ENCODE peak calls at places on chromosomes 6 and 20, in ten cellular contexts. I is tibial nerve, V is GM12864, J is upper lobe of right lung, Z is psoas muscle, A is fibroblast of lung, R is left ventricle myocardium inferior, M is pancreas, S is transverse colon, F is choroid plexus epithelial cell. G is an unnamed sample.

GRCh38 chr6:169792306-169793015 is 41.0 kb downstream of the ERMARD start:
- DNase-seq in A (no peak), V (no peak), R (no peak), Z (no peak), S (no peak), I (no peak), M (no peak), J (peak; percentile 48), F (no peak), G (no peak)

GRCh38 chr6:163113358-163113962 is 301.1 kb upstream of the QKI start:
- DNase-seq in J (no peak), S (no peak), A (no peak), V (no peak), Z (no peak), F (no peak), I (no peak), R (no peak), M (no peak), G (peak; percentile 1)

GRCh38 chr6:132084811-132085509 is 133.8 kb upstream of the CCN2 start:
- DNase-seq in V (peak; percentile 12), R (no peak), Z (no peak), F (peak; percentile 97), I (no peak), M (no peak), A (peak; percentile 99), J (no peak), S (no peak), G (peak; percentile 81)

GRCh38 chr6:166671434-166672061 is 44.5 kb upstream of the RPS6KA2 start:
- DNase-seq in A (peak; percentile 40), S (no peak), M (no peak), I (no peak), R (no peak), F (peak; percentile 17), J (peak; percentile 21), Z (no peak), V (no peak), G (peak; percentile 32)

GRCh38 chr20:37481610-37482009 is 39.4 kb upstream of the NNAT start:
- DNase-seq in R (no peak), Z (no peak), J (no peak), V (no peak), F (no peak), S (no peak), A (no peak), I (no peak), M (no peak), G (no peak)

GRCh38 chr6:161727063-161727462 is 453.2 kb upstream of the AGPAT4 start:
- DNase-seq in M (no peak), Z (no peak), I (no peak), V (no peak), R (no peak), A (no peak), J (no peak), F (no peak), S (no peak), G (no peak)

GRCh38 chr6:22071655-22072054 is 225.2 kb downstream of the PRL start:
- DNase-seq in Z (no peak), V (no peak), A (peak; percentile 50), F (peak; percentile 73), J (no peak), R (peak; percentile 25), S (no peak), M (no peak), I (no peak), G (peak; percentile 40)

GRCh38 chr20:50548396-50548795 is 38.2 kb downstream of the PTPN1 start:
- DNase-seq in F (no peak), V (no peak), R (no peak), I (no peak), J (no peak), Z (no peak), S (peak; percentile 44), A (no peak), M (no peak), G (no peak)

GRCh38 chr20:40719330-40719729 is 30.3 kb upstream of the MAFB start:
- DNase-seq in V (no peak), Z (no peak), I (peak; percentile 16), R (no peak), A (no peak), J (no peak), S (no peak), F (no peak), M (no peak), G (no peak)

GRCh38 chr6:140806431-140806830 is 1326.3 kb upstream of the GJE1 start:
- DNase-seq in F (no peak), Z (no peak), S (no peak), J (no peak), I (no peak), A (peak; percentile 25), M (no peak), V (no peak), R (no peak), G (no peak)

GRCh38 chr6:117440558-117441525 is 15.1 kb upstream of the ROS1 start:
- DNase-seq in Z (no peak), R (no peak), A (peak; percentile 99), M (no peak), J (no peak), I (no peak), V (no peak), S (no peak), F (peak; percentile 84), G (peak; percentile 99)

GRCh38 chr6:144351338-144351737 is 66.2 kb downstream of the UTRN start:
- DNase-seq in R (no peak), S (no peak), V (no peak), A (no peak), M (no peak), F (no peak), Z (no peak), J (no peak), I (no peak), G (no peak)

GRCh38 chr6:144349690-144350132 is 64.6 kb downstream of the UTRN start:
- DNase-seq in J (no peak), V (no peak), F (peak; percentile 67), R (no peak), I (no peak), A (peak; percentile 87), S (no peak), M (no peak), Z (no peak), G (peak; percentile 64)

GRCh38 chr6:144351741-144352140 is 66.6 kb downstream of the UTRN start:
- DNase-seq in I (no peak), A (peak; percentile 67), M (no peak), R (no peak), Z (no peak), F (peak; percentile 30), J (no peak), V (no peak), S (no peak), G (peak; percentile 33)

GRCh38 chr6:144352310-144352709 is 67.2 kb downstream of the UTRN start:
- DNase-seq in J (no peak), I (no peak), M (no peak), F (peak; percentile 42), V (no peak), Z (no peak), S (no peak), A (no peak), R (no peak), G (peak; percentile 27)

GRCh38 chr6:144350176-144350575 is 65.0 kb downstream of the UTRN start:
- DNase-seq in S (no peak), F (no peak), M (no peak), J (no peak), R (no peak), A (no peak), Z (no peak), V (no peak), I (no peak), G (no peak)
- H3K4me3 ChIP-seq in S (no peak overlapping the region), F (no peak overlapping the region), M (no peak overlapping the region), J (peak overlapping the region; percentile 12), R (peak overlapping the region; percentile 39), A (no peak overlapping the region), Z (no peak overlapping the region), V (no peak overlapping the region), I (no peak overlapping the region), G (no peak overlapping the region)

DNA sequence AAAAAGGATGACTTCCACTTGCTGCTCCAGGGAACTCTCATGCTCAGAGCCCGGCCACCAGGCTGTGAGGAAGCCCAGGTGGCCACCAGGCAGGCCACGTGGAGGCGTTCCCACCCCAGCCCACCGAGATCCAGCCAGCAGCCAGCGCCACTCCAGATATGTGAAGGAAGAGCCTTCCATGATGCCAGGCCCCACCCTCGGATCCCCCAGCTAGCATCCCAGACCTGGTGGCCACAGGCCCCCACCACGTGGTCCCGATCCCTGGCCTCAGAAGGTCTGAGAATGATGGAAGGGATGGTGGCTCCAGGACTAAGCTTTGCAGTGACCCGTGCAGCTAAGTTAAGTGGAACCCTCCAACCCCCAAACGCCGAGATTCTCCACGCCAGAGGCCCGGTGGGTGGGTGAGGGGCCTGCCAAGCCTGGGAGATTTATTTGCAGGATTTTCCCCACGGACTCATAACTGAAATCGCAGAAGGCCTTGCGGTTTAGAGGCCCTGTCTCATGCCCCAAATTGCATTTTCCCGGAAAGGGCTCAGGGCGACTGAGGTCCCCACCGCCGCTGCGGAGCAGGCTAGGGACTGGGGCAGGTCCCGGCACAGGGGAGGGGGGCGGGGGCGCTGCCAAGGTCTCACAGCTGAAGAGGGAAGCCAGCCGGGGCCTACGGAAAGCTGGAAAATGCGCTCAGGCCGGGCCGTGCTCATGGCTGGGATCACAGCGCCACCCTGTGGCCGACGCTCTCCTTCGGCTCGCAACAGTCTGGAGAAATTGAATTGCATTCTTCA is 31.1 kb upstream of the CST7 start:
- DNase-seq in A (peak; percentile 49), Z (peak; percentile 78), J (peak; percentile 83), M (peak; percentile 91), V (peak; percentile 12), I (peak; percentile 66), F (peak; percentile 82), S (peak; percentile 68), R (peak; percentile 56), G (peak; percentile 56)
- TF ChIP-seq CTCF in A (peak; percentile 76), Z (peak; percentile 65), J (peak; percentile 84), M (peak; percentile 86), V (peak; percentile 89), I (peak; percentile 79), F (peak; percentile 91), S (peak; percentile 83), R (peak; percentile 85), G (peak; percentile 78)

GRCh38 chr20:61767776-61768494 is 297.7 kb downstream of the TAF4 start:
- DNase-seq in S (no peak), Z (no peak), J (no peak), M (no peak), F (no peak), R (no peak), I (no peak), V (no peak), A (no peak), G (no peak)
- H3K4me3 ChIP-seq in S (no peak overlapping the region), Z (no peak overlapping the region), J (no peak overlapping the region), M (no peak overlapping the region), F (no peak overlapping the region), R (no peak overlapping the region), I (no peak overlapping the region), V (no peak overlapping the region), A (no peak overlapping the region), G (no peak overlapping the region)

DNA sequence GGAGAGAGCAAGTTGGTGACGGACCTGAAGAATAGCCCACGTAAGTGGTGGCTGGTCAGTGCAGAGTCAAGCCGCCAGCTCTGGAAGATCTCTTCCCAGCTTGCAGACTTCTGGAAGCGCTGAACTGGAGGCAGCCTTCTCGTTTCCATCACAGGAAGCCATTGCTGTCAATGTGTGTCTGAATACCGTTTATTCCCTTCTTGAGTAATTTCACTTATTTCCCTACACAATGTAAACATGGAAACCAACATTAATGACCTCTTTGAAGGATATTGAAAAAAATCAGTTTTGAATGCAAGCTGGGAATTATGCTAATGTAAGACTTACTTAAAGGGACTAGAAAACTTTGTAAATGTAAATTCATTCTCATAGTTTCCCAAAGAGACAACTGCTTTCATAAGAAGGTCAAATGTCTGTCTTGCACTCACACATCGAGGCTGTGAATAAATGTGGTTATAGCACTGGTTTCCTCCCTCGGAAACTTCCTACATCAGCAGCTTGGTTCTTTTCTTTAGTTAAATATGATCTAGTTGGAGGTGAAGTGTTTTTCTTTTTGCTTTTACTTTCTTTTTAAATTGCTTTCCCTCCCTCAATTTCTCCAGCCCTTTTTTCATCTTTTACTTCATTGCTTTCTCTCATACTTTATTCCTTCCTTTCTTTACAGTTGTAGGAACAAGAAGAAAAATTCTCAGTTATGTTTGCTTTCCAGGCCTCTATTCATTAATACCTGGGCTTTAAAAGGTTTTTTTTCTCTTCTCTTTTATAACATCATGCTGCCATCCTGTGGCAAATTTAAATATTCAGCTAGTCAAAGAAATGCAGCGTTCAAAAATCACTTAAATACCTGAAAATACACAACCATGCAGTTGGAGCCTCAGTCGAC is 108.2 kb downstream of the TNFAIP3 start:
- DNase-seq in R (no peak), J (no peak), Z (no peak), V (no peak), F (peak; percentile 59), A (peak; percentile 13), I (no peak), M (no peak), S (no peak), G (peak; percentile 29)
- TF ChIP-seq CTCF in R (peak; percentile 36), J (peak; percentile 34), Z (peak; percentile 32), V (peak; percentile 15), F (peak; percentile 41), A (no peak), I (no peak), M (no peak), S (no peak), G (peak; percentile 17)